ENCODE peak calls at places on chromosomes 12 and 14, in seven cellular contexts. One of them, this sample, is unnamed.

GRCh38 chr14:95910628-95911027 is 34.0 kb downstream of the TUNAR start:
- DNase-seq in GM03348: no peak
- DNase-seq in GM12865: no peak
- DNase-seq in K562: no peak
- DNase-seq in non-pigmented ciliary epithelial cell: no peak
- DNase-seq in activated CD8-positive, alpha-beta memory T cell treated with anti-CD3 and anti-CD28 coated beads, Interleukin-2, amount 10 ng/mL, durations not matched to agents 7 days and 5 days: no peak
- DNase-seq in stimulated activated CD4-positive, alpha-beta T cell treated with anti-CD3 and anti-CD28 coated beads, Interleukin-1b, Interleukin-23, amount 100 ng/mL, for 1 hour: no peak
- DNase-seq in this sample: no peak

GRCh38 chr12:107864235-107864634 is 89.7 kb downstream of the ASCL4 start:
- DNase-seq in GM03348: no peak
- DNase-seq in GM12865: no peak
- DNase-seq in K562: no peak
- DNase-seq in non-pigmented ciliary epithelial cell: no peak
- DNase-seq in activated CD8-positive, alpha-beta memory T cell treated with anti-CD3 and anti-CD28 coated beads, Interleukin-2, amount 10 ng/mL, durations not matched to agents 7 days and 5 days: no peak
- DNase-seq in stimulated activated CD4-positive, alpha-beta T cell treated with anti-CD3 and anti-CD28 coated beads, Interleukin-1b, Interleukin-23, amount 100 ng/mL, for 1 hour: no peak
- DNase-seq in this sample: no peak

GRCh38 chr14:100239200-100239839 is 376 bp downstream of the YY1 start:
- DNase-seq in GM03348: no peak
- DNase-seq in GM12865: peak
- DNase-seq in K562: no peak
- DNase-seq in non-pigmented ciliary epithelial cell: no peak
- DNase-seq in activated CD8-positive, alpha-beta memory T cell treated with anti-CD3 and anti-CD28 coated beads, Interleukin-2, amount 10 ng/mL, durations not matched to agents 7 days and 5 days: peak
- DNase-seq in stimulated activated CD4-positive, alpha-beta T cell treated with anti-CD3 and anti-CD28 coated beads, Interleukin-1b, Interleukin-23, amount 100 ng/mL, for 1 hour: no peak
- DNase-seq in this sample: no peak

GRCh38 chr12:20483776-20484175 is 115.4 kb downstream of the PDE3A start:
- DNase-seq in GM03348: peak
- DNase-seq in GM12865: no peak
- DNase-seq in K562: no peak
- DNase-seq in non-pigmented ciliary epithelial cell: no peak
- DNase-seq in activated CD8-positive, alpha-beta memory T cell treated with anti-CD3 and anti-CD28 coated beads, Interleukin-2, amount 10 ng/mL, durations not matched to agents 7 days and 5 days: no peak
- DNase-seq in stimulated activated CD4-positive, alpha-beta T cell treated with anti-CD3 and anti-CD28 coated beads, Interleukin-1b, Interleukin-23, amount 100 ng/mL, for 1 hour: no peak
- DNase-seq in this sample: no peak

GRCh38 chr14:102922490-102923200 is at the start of gene AMN:
- DNase-seq in GM03348: peak
- DNase-seq in GM12865: peak
- DNase-seq in K562: peak
- DNase-seq in non-pigmented ciliary epithelial cell: no peak
- DNase-seq in activated CD8-positive, alpha-beta memory T cell treated with anti-CD3 and anti-CD28 coated beads, Interleukin-2, amount 10 ng/mL, durations not matched to agents 7 days and 5 days: no peak
- DNase-seq in stimulated activated CD4-positive, alpha-beta T cell treated with anti-CD3 and anti-CD28 coated beads, Interleukin-1b, Interleukin-23, amount 100 ng/mL, for 1 hour: no peak
- DNase-seq in this sample: no peak

GRCh38 chr14:61452452-61452851 is 131.1 kb downstream of the PRKCH start:
- DNase-seq in GM03348: no peak
- DNase-seq in GM12865: peak
- DNase-seq in K562: no peak
- DNase-seq in non-pigmented ciliary epithelial cell: no peak
- DNase-seq in activated CD8-positive, alpha-beta memory T cell treated with anti-CD3 and anti-CD28 coated beads, Interleukin-2, amount 10 ng/mL, durations not matched to agents 7 days and 5 days: peak
- DNase-seq in stimulated activated CD4-positive, alpha-beta T cell treated with anti-CD3 and anti-CD28 coated beads, Interleukin-1b, Interleukin-23, amount 100 ng/mL, for 1 hour: no peak
- DNase-seq in this sample: no peak

GRCh38 chr14:35867280-35867629 is 41.1 kb downstream of the BRMS1L start:
- DNase-seq in GM03348: no peak
- DNase-seq in GM12865: no peak
- DNase-seq in K562: no peak
- DNase-seq in non-pigmented ciliary epithelial cell: no peak
- DNase-seq in activated CD8-positive, alpha-beta memory T cell treated with anti-CD3 and anti-CD28 coated beads, Interleukin-2, amount 10 ng/mL, durations not matched to agents 7 days and 5 days: no peak
- DNase-seq in stimulated activated CD4-positive, alpha-beta T cell treated with anti-CD3 and anti-CD28 coated beads, Interleukin-1b, Interleukin-23, amount 100 ng/mL, for 1 hour: no peak
- DNase-seq in this sample: no peak

GRCh38 chr14:49621114-49621881 is 699 bp downstream of the MGAT2 start:
- DNase-seq in GM03348: peak
- DNase-seq in GM12865: peak
- DNase-seq in K562: no peak
- DNase-seq in non-pigmented ciliary epithelial cell: no peak
- DNase-seq in activated CD8-positive, alpha-beta memory T cell treated with anti-CD3 and anti-CD28 coated beads, Interleukin-2, amount 10 ng/mL, durations not matched to agents 7 days and 5 days: peak
- DNase-seq in stimulated activated CD4-positive, alpha-beta T cell treated with anti-CD3 and anti-CD28 coated beads, Interleukin-1b, Interleukin-23, amount 100 ng/mL, for 1 hour: no peak
- DNase-seq in this sample: no peak

GRCh38 chr14:41558527-41558926 is 48.1 kb upstream of the LRFN5 start:
- DNase-seq in GM03348: no peak
- DNase-seq in GM12865: no peak
- DNase-seq in K562: no peak
- DNase-seq in non-pigmented ciliary epithelial cell: no peak
- DNase-seq in activated CD8-positive, alpha-beta memory T cell treated with anti-CD3 and anti-CD28 coated beads, Interleukin-2, amount 10 ng/mL, durations not matched to agents 7 days and 5 days: no peak
- DNase-seq in stimulated activated CD4-positive, alpha-beta T cell treated with anti-CD3 and anti-CD28 coated beads, Interleukin-1b, Interleukin-23, amount 100 ng/mL, for 1 hour: no peak
- DNase-seq in this sample: no peak

GRCh38 chr14:89374908-89375307 is 42.1 kb downstream of the FOXN3 start:
- DNase-seq in GM03348: no peak
- DNase-seq in GM12865: no peak
- DNase-seq in K562: no peak
- DNase-seq in non-pigmented ciliary epithelial cell: no peak
- DNase-seq in activated CD8-positive, alpha-beta memory T cell treated with anti-CD3 and anti-CD28 coated beads, Interleukin-2, amount 10 ng/mL, durations not matched to agents 7 days and 5 days: no peak
- DNase-seq in stimulated activated CD4-positive, alpha-beta T cell treated with anti-CD3 and anti-CD28 coated beads, Interleukin-1b, Interleukin-23, amount 100 ng/mL, for 1 hour: no peak
- DNase-seq in this sample: no peak

GRCh38 chr14:104979758-104980591 is 1.8 kb upstream of the AHNAK2 start:
- DNase-seq in GM03348: no peak
- DNase-seq in GM12865: no peak
- DNase-seq in K562: no peak
- DNase-seq in non-pigmented ciliary epithelial cell: no peak
- DNase-seq in activated CD8-positive, alpha-beta memory T cell treated with anti-CD3 and anti-CD28 coated beads, Interleukin-2, amount 10 ng/mL, durations not matched to agents 7 days and 5 days: no peak
- DNase-seq in stimulated activated CD4-positive, alpha-beta T cell treated with anti-CD3 and anti-CD28 coated beads, Interleukin-1b, Interleukin-23, amount 100 ng/mL, for 1 hour: no peak
- DNase-seq in this sample: peak

GRCh38 chr12:116320839-116321238 is 43.3 kb upstream of the MED13L start:
- DNase-seq in GM03348: no peak
- DNase-seq in GM12865: no peak
- DNase-seq in K562: no peak
- DNase-seq in non-pigmented ciliary epithelial cell: no peak
- DNase-seq in activated CD8-positive, alpha-beta memory T cell treated with anti-CD3 and anti-CD28 coated beads, Interleukin-2, amount 10 ng/mL, durations not matched to agents 7 days and 5 days: no peak
- DNase-seq in stimulated activated CD4-positive, alpha-beta T cell treated with anti-CD3 and anti-CD28 coated beads, Interleukin-1b, Interleukin-23, amount 100 ng/mL, for 1 hour: no peak
- DNase-seq in this sample: no peak

GRCh38 chr12:76303365-76303764 is 44.9 kb downstream of the BBS10 start:
- DNase-seq in GM03348: no peak
- DNase-seq in GM12865: no peak
- DNase-seq in K562: no peak
- DNase-seq in non-pigmented ciliary epithelial cell: no peak
- DNase-seq in activated CD8-positive, alpha-beta memory T cell treated with anti-CD3 and anti-CD28 coated beads, Interleukin-2, amount 10 ng/mL, durations not matched to agents 7 days and 5 days: no peak
- DNase-seq in stimulated activated CD4-positive, alpha-beta T cell treated with anti-CD3 and anti-CD28 coated beads, Interleukin-1b, Interleukin-23, amount 100 ng/mL, for 1 hour: no peak
- DNase-seq in this sample: no peak

GRCh38 chr12:68572650-68573049 is 38.0 kb upstream of the RAP1B start:
- DNase-seq in GM03348: peak
- DNase-seq in GM12865: no peak
- DNase-seq in K562: no peak
- DNase-seq in non-pigmented ciliary epithelial cell: no peak
- DNase-seq in activated CD8-positive, alpha-beta memory T cell treated with anti-CD3 and anti-CD28 coated beads, Interleukin-2, amount 10 ng/mL, durations not matched to agents 7 days and 5 days: no peak
- DNase-seq in stimulated activated CD4-positive, alpha-beta T cell treated with anti-CD3 and anti-CD28 coated beads, Interleukin-1b, Interleukin-23, amount 100 ng/mL, for 1 hour: no peak
- DNase-seq in this sample: no peak

GRCh38 chr14:35390577-35391387 is 13.8 kb downstream of the NFKBIA start:
- DNase-seq in GM03348: no peak
- DNase-seq in GM12865: peak
- DNase-seq in K562: peak
- DNase-seq in non-pigmented ciliary epithelial cell: no peak
- DNase-seq in activated CD8-positive, alpha-beta memory T cell treated with anti-CD3 and anti-CD28 coated beads, Interleukin-2, amount 10 ng/mL, durations not matched to agents 7 days and 5 days: peak
- DNase-seq in stimulated activated CD4-positive, alpha-beta T cell treated with anti-CD3 and anti-CD28 coated beads, Interleukin-1b, Interleukin-23, amount 100 ng/mL, for 1 hour: no peak
- DNase-seq in this sample: no peak

GRCh38 chr12:30696103-30696408 is 387 bp upstream of the IPO8 start:
- DNase-seq in GM03348: no peak
- DNase-seq in GM12865: no peak
- DNase-seq in K562: no peak
- DNase-seq in non-pigmented ciliary epithelial cell: no peak
- DNase-seq in activated CD8-positive, alpha-beta memory T cell treated with anti-CD3 and anti-CD28 coated beads, Interleukin-2, amount 10 ng/mL, durations not matched to agents 7 days and 5 days: no peak
- DNase-seq in stimulated activated CD4-positive, alpha-beta T cell treated with anti-CD3 and anti-CD28 coated beads, Interleukin-1b, Interleukin-23, amount 100 ng/mL, for 1 hour: no peak
- DNase-seq in this sample: no peak

GRCh38 chr14:69260979-69261605 is 1.1 kb downstream of the GALNT16 start:
- DNase-seq in GM03348: peak
- DNase-seq in GM12865: peak
- DNase-seq in K562: peak
- DNase-seq in non-pigmented ciliary epithelial cell: no peak
- DNase-seq in activated CD8-positive, alpha-beta memory T cell treated with anti-CD3 and anti-CD28 coated beads, Interleukin-2, amount 10 ng/mL, durations not matched to agents 7 days and 5 days: peak
- DNase-seq in stimulated activated CD4-positive, alpha-beta T cell treated with anti-CD3 and anti-CD28 coated beads, Interleukin-1b, Interleukin-23, amount 100 ng/mL, for 1 hour: no peak
- DNase-seq in this sample: no peak

GRCh38 chr12:3389911-3390310 is 101.1 kb upstream of the PRMT8 start:
- DNase-seq in GM03348: no peak
- DNase-seq in GM12865: no peak
- DNase-seq in K562: no peak
- DNase-seq in non-pigmented ciliary epithelial cell: no peak
- DNase-seq in activated CD8-positive, alpha-beta memory T cell treated with anti-CD3 and anti-CD28 coated beads, Interleukin-2, amount 10 ng/mL, durations not matched to agents 7 days and 5 days: no peak
- DNase-seq in stimulated activated CD4-positive, alpha-beta T cell treated with anti-CD3 and anti-CD28 coated beads, Interleukin-1b, Interleukin-23, amount 100 ng/mL, for 1 hour: no peak
- DNase-seq in this sample: no peak

GRCh38 chr12:25041006-25041741 is 92.3 kb upstream of the BCAT1 start:
- DNase-seq in GM03348: no peak
- DNase-seq in GM12865: peak
- DNase-seq in K562: no peak
- DNase-seq in non-pigmented ciliary epithelial cell: no peak
- DNase-seq in activated CD8-positive, alpha-beta memory T cell treated with anti-CD3 and anti-CD28 coated beads, Interleukin-2, amount 10 ng/mL, durations not matched to agents 7 days and 5 days: no peak
- DNase-seq in stimulated activated CD4-positive, alpha-beta T cell treated with anti-CD3 and anti-CD28 coated beads, Interleukin-1b, Interleukin-23, amount 100 ng/mL, for 1 hour: no peak
- DNase-seq in this sample: no peak

GRCh38 chr12:66087365-66087943 is 43.1 kb downstream of the LLPH start:
- DNase-seq in GM03348: peak
- DNase-seq in GM12865: peak
- DNase-seq in K562: peak
- DNase-seq in non-pigmented ciliary epithelial cell: no peak
- DNase-seq in activated CD8-positive, alpha-beta memory T cell treated with anti-CD3 and anti-CD28 coated beads, Interleukin-2, amount 10 ng/mL, durations not matched to agents 7 days and 5 days: peak
- DNase-seq in stimulated activated CD4-positive, alpha-beta T cell treated with anti-CD3 and anti-CD28 coated beads, Interleukin-1b, Interleukin-23, amount 100 ng/mL, for 1 hour: no peak
- DNase-seq in this sample: no peak

GRCh38 chr12:92721130-92721529 is 18.3 kb downstream of the PLEKHG7 start:
- DNase-seq in GM03348: no peak
- DNase-seq in GM12865: no peak
- DNase-seq in K562: no peak
- DNase-seq in non-pigmented ciliary epithelial cell: no peak
- DNase-seq in activated CD8-positive, alpha-beta memory T cell treated with anti-CD3 and anti-CD28 coated beads, Interleukin-2, amount 10 ng/mL, durations not matched to agents 7 days and 5 days: no peak
- DNase-seq in stimulated activated CD4-positive, alpha-beta T cell treated with anti-CD3 and anti-CD28 coated beads, Interleukin-1b, Interleukin-23, amount 100 ng/mL, for 1 hour: no peak
- DNase-seq in this sample: no peak

GRCh38 chr12:12628013-12628412 is 16.3 kb downstream of the CREBL2 start:
- DNase-seq in GM03348: peak
- DNase-seq in GM12865: no peak
- DNase-seq in K562: no peak
- DNase-seq in non-pigmented ciliary epithelial cell: no peak
- DNase-seq in activated CD8-positive, alpha-beta memory T cell treated with anti-CD3 and anti-CD28 coated beads, Interleukin-2, amount 10 ng/mL, durations not matched to agents 7 days and 5 days: no peak
- DNase-seq in stimulated activated CD4-positive, alpha-beta T cell treated with anti-CD3 and anti-CD28 coated beads, Interleukin-1b, Interleukin-23, amount 100 ng/mL, for 1 hour: no peak
- DNase-seq in this sample: no peak

GRCh38 chr12:96077081-96077480 is 41.7 kb upstream of the LTA4H start:
- DNase-seq in GM03348: no peak
- DNase-seq in GM12865: no peak
- DNase-seq in K562: no peak
- DNase-seq in non-pigmented ciliary epithelial cell: no peak
- DNase-seq in activated CD8-positive, alpha-beta memory T cell treated with anti-CD3 and anti-CD28 coated beads, Interleukin-2, amount 10 ng/mL, durations not matched to agents 7 days and 5 days: no peak
- DNase-seq in stimulated activated CD4-positive, alpha-beta T cell treated with anti-CD3 and anti-CD28 coated beads, Interleukin-1b, Interleukin-23, amount 100 ng/mL, for 1 hour: no peak
- DNase-seq in this sample: no peak